ENCODE peak calls at places on chromosomes 11 and 22, in four cellular contexts. J is foreskin melanocyte, B is nucleus accumbens, S is iPS-NIHi11. R is an unnamed sample.

GRCh38 chr22:43835166-43835565 is 23.1 kb upstream of the EFCAB6 start:
- DNase-seq in J (no peak), B (no peak), S (no peak), R (no peak)

GRCh38 chr11:119624102-119624615 is 104.8 kb downstream of the NECTIN1 start:
- DNase-seq in J (no peak), B (no peak), S (peak), R (peak)

GRCh38 chr11:75313457-75314272 is 37.8 kb downstream of the ARRB1 start:
- DNase-seq in J (peak), B (no peak), S (no peak), R (peak)

GRCh38 chr22:46592390-46592872 is 27.8 kb upstream of the GRAMD4 start:
- DNase-seq in J (peak), B (no peak), S (no peak), R (peak)

GRCh38 chr11:73875840-73876239 is 806 bp downstream of the COA4 start:
- DNase-seq in J (no peak), B (no peak), S (no peak), R (no peak)

GRCh38 chr11:79040348-79040747 is 400.5 kb downstream of the TENM4 start:
- DNase-seq in J (no peak), B (no peak), S (no peak), R (no peak)

GRCh38 chr11:44901120-44901519 is 49.6 kb downstream of the TP53I11 start:
- DNase-seq in J (no peak), B (no peak), S (no peak), R (no peak)

GRCh38 chr11:92206441-92206840 is 18.2 kb upstream of the FAT3 start:
- DNase-seq in J (no peak), B (no peak), S (no peak), R (no peak)

GRCh38 chr11:68003846-68004550 is at the start of gene UNC93B1:
- DNase-seq in J (peak), B (peak), S (peak), R (peak)

GRCh38 chr22:17922925-17923898 is 101.1 kb downstream of the MICAL3 start:
- DNase-seq in J (peak), B (no peak), S (no peak), R (peak)

GRCh38 chr11:35540526-35540925 is 15.1 kb upstream of the PAMR1 start:
- DNase-seq in J (no peak), B (no peak), S (no peak), R (no peak)

GRCh38 chr11:5234390-5234834 is at the start of gene HBD:
- DNase-seq in J (no peak), B (no peak), S (no peak), R (peak)

GRCh38 chr11:116557261-116557660 is 215.5 kb downstream of the BUD13 start:
- DNase-seq in J (no peak), B (no peak), S (no peak), R (peak)

GRCh38 chr11:68077617-68078592 is 39.1 kb downstream of the TCIRG1 start:
- DNase-seq in J (no peak), B (no peak), S (no peak), R (no peak)

GRCh38 chr22:36577019-36577418 is 48.1 kb upstream of the EIF3D start:
- DNase-seq in J (no peak), B (no peak), S (no peak), R (peak)

GRCh38 chr22:31951201-31952093 is 7.1 kb downstream of the YWHAH start:
- DNase-seq in J (no peak), B (no peak), S (no peak), R (no peak)

GRCh38 chr22:19663821-19664325 is 50.4 kb upstream of the SEPTIN5 start:
- DNase-seq in J (no peak), B (no peak), S (peak), R (peak)